ENCODE peak calls at places on chromosomes 1 and 21, in five cellular contexts. One of them, this sample, is unnamed.

GRCh38 chr1:31054349-31054748 is 11.2 kb downstream of the PUM1 start:
- DNase-seq in A549: no peak
- DNase-seq in body of pancreas: no peak
- DNase-seq in uterus: no peak
- DNase-seq in GM12891: no peak
- DNase-seq in this sample: no peak

GRCh38 chr1:244957525-244957924 is 93.2 kb upstream of the HNRNPU start:
- DNase-seq in A549: no peak
- DNase-seq in body of pancreas: no peak
- DNase-seq in uterus: no peak
- DNase-seq in GM12891: no peak
- DNase-seq in this sample: no peak

GRCh38 chr1:238606457-238606856 is 715.7 kb upstream of the ZP4 start:
- DNase-seq in A549: no peak
- DNase-seq in body of pancreas: no peak
- DNase-seq in uterus: no peak
- DNase-seq in GM12891: no peak
- DNase-seq in this sample: no peak

GRCh38 chr1:181083842-181084605 is 4.5 kb upstream of the IER5 start:
- DNase-seq in A549: peak; percentile 80
- DNase-seq in body of pancreas: peak; percentile 77
- DNase-seq in uterus: peak; percentile 69
- DNase-seq in GM12891: no peak
- DNase-seq in this sample: no peak

GRCh38 chr1:41639332-41639936 is 155.0 kb upstream of the EDN2 start:
- DNase-seq in A549: no peak
- DNase-seq in body of pancreas: no peak
- DNase-seq in uterus: no peak
- DNase-seq in GM12891: no peak
- DNase-seq in this sample: peak; percentile 75

GRCh38 chr21:20004353-20004752 is 993.9 kb upstream of the NCAM2 start:
- DNase-seq in A549: no peak
- DNase-seq in body of pancreas: no peak
- DNase-seq in uterus: no peak
- DNase-seq in GM12891: no peak
- DNase-seq in this sample: no peak

GRCh38 chr1:209900734-209901133 is 37.3 kb upstream of the SYT14 start:
- DNase-seq in A549: no peak
- DNase-seq in body of pancreas: no peak
- DNase-seq in uterus: no peak
- DNase-seq in GM12891: no peak
- DNase-seq in this sample: no peak

GRCh38 chr1:237050185-237050584 is 8.2 kb downstream of the RYR2 start:
- DNase-seq in A549: no peak
- DNase-seq in body of pancreas: no peak
- DNase-seq in uterus: no peak
- DNase-seq in GM12891: no peak
- DNase-seq in this sample: no peak

GRCh38 chr1:230163719-230164118 is 96.7 kb downstream of the GALNT2 start:
- DNase-seq in A549: no peak
- DNase-seq in body of pancreas: peak; percentile 9
- DNase-seq in uterus: no peak
- DNase-seq in GM12891: no peak
- DNase-seq in this sample: no peak

GRCh38 chr1:9733160-9733789 is 81.7 kb downstream of the PIK3CD start:
- DNase-seq in A549: no peak
- DNase-seq in body of pancreas: no peak
- DNase-seq in uterus: no peak
- DNase-seq in GM12891: no peak
- DNase-seq in this sample: no peak

DNA sequence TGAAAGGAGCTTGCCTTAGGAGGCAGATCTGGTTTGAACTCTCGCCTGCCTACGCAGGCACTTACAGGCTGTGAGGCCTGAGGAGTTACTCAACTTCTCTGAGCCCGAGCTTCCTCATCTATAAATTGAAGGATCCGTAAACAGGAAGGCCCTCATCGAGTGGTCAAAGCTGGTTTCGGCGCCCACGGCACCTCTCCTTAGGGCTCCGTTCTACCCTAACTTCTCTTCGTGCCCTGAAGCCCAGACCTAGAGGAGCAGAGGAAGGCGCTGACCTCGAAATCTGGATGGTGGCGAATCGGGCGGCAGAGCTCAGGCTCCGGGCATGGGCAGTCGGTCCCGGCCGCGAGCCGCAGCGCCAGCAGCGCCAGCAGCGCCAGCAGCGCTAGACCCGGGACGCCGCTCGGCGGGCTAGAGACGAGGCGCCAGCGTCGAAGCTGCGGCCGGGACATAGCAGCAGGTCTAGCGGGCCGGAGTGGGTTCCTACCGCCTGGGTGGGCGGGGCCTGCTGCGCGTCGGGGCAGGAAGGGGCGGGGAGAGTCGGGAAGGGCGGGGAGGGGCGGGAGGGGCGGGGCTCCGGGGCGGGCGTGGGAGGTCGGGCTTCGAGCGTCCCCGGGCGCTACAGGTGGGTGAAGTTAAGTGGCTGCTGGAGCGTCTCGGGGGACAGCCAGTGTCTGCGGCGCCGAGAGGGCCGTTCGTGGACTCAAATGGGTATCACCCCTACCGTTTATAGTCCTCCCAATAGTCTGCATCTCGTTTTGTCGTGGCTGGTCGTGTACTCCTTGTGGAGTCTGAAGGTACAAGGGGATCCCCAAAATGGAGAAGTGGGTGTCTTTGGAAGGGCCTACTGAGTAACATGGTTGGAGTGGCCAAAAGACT is at the start of gene CTBS:
- DNase-seq in A549: peak; percentile 77
- DNase-seq in body of pancreas: peak; percentile 93
- DNase-seq in uterus: peak; percentile 89
- DNase-seq in GM12891: peak; percentile 89
- DNase-seq in this sample: peak; percentile 85
- TF ChIP-seq POLR2A in A549: peak; percentile 61
- TF ChIP-seq POLR2A in body of pancreas: peak; percentile 86
- TF ChIP-seq POLR2A in uterus: peak; percentile 75
- TF ChIP-seq POLR2A in GM12891: peak; percentile 84
- TF ChIP-seq POLR2A in this sample: peak; percentile 92

GRCh38 chr1:19088717-19089442 is 121.2 kb downstream of the UBR4 start:
- DNase-seq in A549: no peak
- DNase-seq in body of pancreas: no peak
- DNase-seq in uterus: no peak
- DNase-seq in GM12891: no peak
- DNase-seq in this sample: no peak
- TF ChIP-seq POLR2A in A549: no peak
- TF ChIP-seq POLR2A in body of pancreas: no peak
- TF ChIP-seq POLR2A in uterus: no peak
- TF ChIP-seq POLR2A in GM12891: no peak
- TF ChIP-seq POLR2A in this sample: no peak

DNA sequence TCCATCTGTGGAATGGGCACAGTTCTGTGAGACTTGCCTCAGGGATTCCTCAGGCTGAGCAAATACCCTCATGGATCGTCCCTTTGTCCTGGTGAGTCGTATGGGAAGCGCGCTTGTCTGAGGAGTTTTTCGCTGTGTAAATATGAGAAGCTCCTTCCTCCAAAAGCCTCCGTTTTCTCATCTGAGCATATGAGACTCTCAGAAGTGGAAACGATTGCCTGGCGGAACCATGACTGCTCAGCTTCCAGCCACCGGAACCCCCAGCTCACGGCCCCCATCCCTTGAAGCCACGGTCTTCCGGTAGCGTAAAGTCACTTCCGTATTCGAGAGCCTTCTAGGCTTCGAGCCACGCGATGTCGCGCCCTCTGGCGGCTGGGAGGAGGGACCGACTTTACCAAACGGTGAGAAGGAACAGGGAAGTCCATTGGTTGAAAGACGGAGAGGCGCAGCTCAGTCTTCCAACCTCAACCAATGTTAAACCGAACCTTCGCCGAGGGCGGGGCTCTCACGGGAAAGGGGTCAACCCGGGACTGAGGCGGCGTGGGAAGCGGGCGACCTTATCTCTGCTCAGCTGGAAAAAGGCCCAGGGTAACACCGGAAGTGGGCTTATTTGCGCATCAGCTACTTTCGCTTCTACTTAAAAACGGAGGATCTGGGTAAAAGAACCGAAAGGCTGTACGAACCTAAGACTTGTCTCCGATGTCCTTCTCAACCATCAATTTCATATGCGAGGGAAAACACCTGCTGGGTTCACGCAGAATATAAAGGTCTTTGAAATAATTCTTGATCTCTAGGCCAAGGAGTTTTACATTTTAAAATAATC is 46.3 kb downstream of the AZIN2 start:
- DNase-seq in A549: peak; percentile 99
- DNase-seq in body of pancreas: peak; percentile 99
- DNase-seq in uterus: peak; percentile 99
- DNase-seq in GM12891: peak; percentile 77
- DNase-seq in this sample: peak; percentile 83
- TF ChIP-seq POLR2A in A549: peak; percentile 66
- TF ChIP-seq POLR2A in body of pancreas: peak; percentile 82
- TF ChIP-seq POLR2A in uterus: peak; percentile 59
- TF ChIP-seq POLR2A in GM12891: peak; percentile 97
- TF ChIP-seq POLR2A in this sample: peak; percentile 84

DNA sequence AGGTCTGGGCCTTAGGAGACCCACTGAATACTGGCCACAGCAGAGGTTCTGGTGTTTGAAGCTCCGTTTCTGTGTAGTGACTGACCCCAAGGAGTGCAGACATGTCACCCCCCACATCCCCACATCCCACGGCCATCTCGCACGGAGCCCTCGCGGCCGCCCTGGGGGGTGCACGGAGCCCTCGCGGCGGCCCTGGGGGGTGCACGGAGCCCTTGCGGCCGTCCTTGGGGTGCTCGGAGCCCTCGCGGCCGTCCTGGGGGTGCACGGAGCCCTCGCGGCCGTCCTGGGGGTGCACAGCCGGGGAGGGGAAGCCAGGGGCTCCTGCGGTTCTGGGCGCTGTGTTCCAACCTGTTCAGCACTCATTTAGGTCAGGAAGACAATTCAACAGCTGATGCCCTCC is 68.4 kb downstream of the SCCPDH start:
- DNase-seq in A549: no peak
- DNase-seq in body of pancreas: no peak
- DNase-seq in uterus: no peak
- DNase-seq in GM12891: no peak
- DNase-seq in this sample: no peak
- TF ChIP-seq POLR2A in A549: no peak
- TF ChIP-seq POLR2A in body of pancreas: no peak
- TF ChIP-seq POLR2A in uterus: no peak
- TF ChIP-seq POLR2A in GM12891: no peak
- TF ChIP-seq POLR2A in this sample: no peak

GRCh38 chr1:48236716-48237470 is 14.4 kb downstream of the SLC5A9 start:
- DNase-seq in A549: peak; percentile 33
- DNase-seq in body of pancreas: no peak
- DNase-seq in uterus: no peak
- DNase-seq in GM12891: peak; percentile 33
- DNase-seq in this sample: no peak

GRCh38 chr1:48232722-48233121 is 10.2 kb downstream of the SLC5A9 start:
- DNase-seq in A549: no peak
- DNase-seq in body of pancreas: no peak
- DNase-seq in uterus: no peak
- DNase-seq in GM12891: no peak
- DNase-seq in this sample: no peak

GRCh38 chr1:48235652-48236051 is 13.1 kb downstream of the SLC5A9 start:
- DNase-seq in A549: no peak
- DNase-seq in body of pancreas: no peak
- DNase-seq in uterus: no peak
- DNase-seq in GM12891: no peak
- DNase-seq in this sample: no peak

GRCh38 chr1:48233666-48234065 is 11.2 kb downstream of the SLC5A9 start:
- DNase-seq in A549: no peak
- DNase-seq in body of pancreas: no peak
- DNase-seq in uterus: no peak
- DNase-seq in GM12891: no peak
- DNase-seq in this sample: no peak

GRCh38 chr1:48234086-48234485 is 11.6 kb downstream of the SLC5A9 start:
- DNase-seq in A549: no peak
- DNase-seq in body of pancreas: no peak
- DNase-seq in uterus: no peak
- DNase-seq in GM12891: no peak
- DNase-seq in this sample: no peak
- TF ChIP-seq POLR2A in A549: no peak
- TF ChIP-seq POLR2A in body of pancreas: no peak
- TF ChIP-seq POLR2A in uterus: no peak
- TF ChIP-seq POLR2A in GM12891: no peak
- TF ChIP-seq POLR2A in this sample: no peak

GRCh38 chr1:33036526-33037503 is at the start of gene AK2:
- DNase-seq in A549: peak; percentile 98
- DNase-seq in body of pancreas: peak; percentile 97
- DNase-seq in uterus: peak; percentile 94
- DNase-seq in GM12891: peak; percentile 94
- DNase-seq in this sample: peak; percentile 93
- TF ChIP-seq POLR2A in A549: peak; percentile 61
- TF ChIP-seq POLR2A in body of pancreas: peak; percentile 87
- TF ChIP-seq POLR2A in uterus: peak; percentile 56
- TF ChIP-seq POLR2A in GM12891: peak; percentile 59
- TF ChIP-seq POLR2A in this sample: peak; percentile 73

GRCh38 chr1:247007511-247008405 is at the start of gene ZNF695:
- DNase-seq in A549: peak; percentile 90
- DNase-seq in body of pancreas: peak; percentile 87
- DNase-seq in uterus: peak; percentile 46
- DNase-seq in GM12891: peak; percentile 83
- DNase-seq in this sample: peak; percentile 42
- TF ChIP-seq POLR2A in A549: peak; percentile 8
- TF ChIP-seq POLR2A in body of pancreas: no peak
- TF ChIP-seq POLR2A in uterus: no peak
- TF ChIP-seq POLR2A in GM12891: no peak
- TF ChIP-seq POLR2A in this sample: peak; percentile 17

DNA sequence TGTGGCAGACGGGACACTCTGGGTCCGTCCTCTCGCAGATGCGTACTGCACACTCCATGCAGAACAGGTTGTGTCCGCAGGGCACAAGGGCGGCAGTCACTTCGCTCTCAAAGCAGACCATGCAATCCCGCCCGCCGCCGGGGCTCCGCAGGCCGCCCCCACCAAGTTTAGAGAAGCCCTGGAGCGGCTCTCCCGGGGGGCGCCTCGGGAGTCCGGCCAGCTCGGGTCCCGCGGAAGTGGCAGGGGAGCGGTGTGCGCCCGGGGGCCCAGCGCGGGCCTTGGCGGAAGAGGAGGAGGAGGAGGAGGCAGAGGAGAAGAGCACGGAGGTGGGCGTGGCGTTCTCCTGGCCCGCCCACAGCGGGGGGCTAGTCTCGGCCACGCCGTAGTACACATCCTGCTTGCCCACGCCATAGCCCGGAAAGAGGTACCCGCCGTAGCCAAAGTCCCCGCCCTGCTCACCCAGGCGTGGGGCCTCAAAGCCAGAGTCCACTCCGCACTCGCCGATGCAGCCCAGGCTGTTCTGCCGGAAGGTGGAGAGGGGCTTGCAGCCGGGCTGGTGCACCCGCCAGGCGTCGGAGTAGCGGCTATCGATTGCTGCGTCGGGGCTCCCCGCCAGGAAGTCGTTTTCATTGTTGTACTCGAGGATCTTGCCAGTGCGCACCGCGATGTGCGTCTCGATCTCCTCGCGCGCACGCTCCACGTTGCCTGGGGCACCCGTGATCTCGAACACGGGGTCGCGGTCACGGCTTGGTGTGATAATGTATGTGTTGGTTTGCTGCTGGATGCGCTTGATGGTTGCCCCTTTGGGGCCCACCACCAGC is 5.4 kb downstream of the MEX3A start:
- DNase-seq in A549: no peak
- DNase-seq in body of pancreas: peak; percentile 55
- DNase-seq in uterus: peak; percentile 68
- DNase-seq in GM12891: peak; percentile 60
- DNase-seq in this sample: no peak
- TF ChIP-seq POLR2A in A549: no peak
- TF ChIP-seq POLR2A in body of pancreas: peak; percentile 49
- TF ChIP-seq POLR2A in uterus: peak; percentile 20
- TF ChIP-seq POLR2A in GM12891: no peak
- TF ChIP-seq POLR2A in this sample: no peak